ENCODE peak calls at places on chromosomes 7 and 10, in nine cellular contexts. One of them, this sample, is unnamed.

GRCh38 chr10:42868530-42868929 is 85.9 kb downstream of the BMS1 start:
- DNase-seq in tibial artery: no peak
- DNase-seq in CMK: no peak
- DNase-seq in transverse colon: no peak
- DNase-seq in cardiac fibroblast: no peak
- DNase-seq in HS-5: no peak
- DNase-seq in choroid plexus epithelial cell: no peak
- DNase-seq in RCC 7860: no peak
- DNase-seq in NCI-H2029: no peak
- DNase-seq in this sample: no peak

GRCh38 chr10:46310851-46311250 is 24.1 kb downstream of the ANTXRL start:
- DNase-seq in tibial artery: no peak
- DNase-seq in CMK: no peak
- DNase-seq in transverse colon: no peak
- DNase-seq in cardiac fibroblast: no peak
- DNase-seq in HS-5: no peak
- DNase-seq in choroid plexus epithelial cell: no peak
- DNase-seq in RCC 7860: no peak
- DNase-seq in NCI-H2029: no peak
- DNase-seq in this sample: no peak

GRCh38 chr10:102775973-102776669 is 32.4 kb downstream of the WBP1L start:
- DNase-seq in tibial artery: peak; percentile 92
- DNase-seq in CMK: no peak
- DNase-seq in transverse colon: peak; percentile 59
- DNase-seq in cardiac fibroblast: peak; percentile 95
- DNase-seq in HS-5: no peak
- DNase-seq in choroid plexus epithelial cell: peak; percentile 94
- DNase-seq in RCC 7860: no peak
- DNase-seq in NCI-H2029: no peak
- DNase-seq in this sample: peak; percentile 30

GRCh38 chr7:73615886-73616285 is 8.4 kb downstream of the MLXIPL start:
- DNase-seq in tibial artery: no peak
- DNase-seq in CMK: no peak
- DNase-seq in transverse colon: no peak
- DNase-seq in cardiac fibroblast: no peak
- DNase-seq in HS-5: no peak
- DNase-seq in choroid plexus epithelial cell: peak; percentile 56
- DNase-seq in RCC 7860: no peak
- DNase-seq in NCI-H2029: no peak
- DNase-seq in this sample: no peak

GRCh38 chr10:49749144-49749543 is 13.0 kb downstream of the OGDHL start:
- DNase-seq in tibial artery: no peak
- DNase-seq in CMK: no peak
- DNase-seq in transverse colon: no peak
- DNase-seq in cardiac fibroblast: no peak
- DNase-seq in HS-5: no peak
- DNase-seq in choroid plexus epithelial cell: no peak
- DNase-seq in RCC 7860: no peak
- DNase-seq in NCI-H2029: no peak
- DNase-seq in this sample: no peak

GRCh38 chr7:30896783-30897617 is 14.7 kb upstream of the AQP1 start:
- DNase-seq in tibial artery: no peak
- DNase-seq in CMK: no peak
- DNase-seq in transverse colon: no peak
- DNase-seq in cardiac fibroblast: peak; percentile 68
- DNase-seq in HS-5: no peak
- DNase-seq in choroid plexus epithelial cell: peak; percentile 55
- DNase-seq in RCC 7860: no peak
- DNase-seq in NCI-H2029: no peak
- DNase-seq in this sample: no peak

GRCh38 chr7:116177009-116177408 is 33.3 kb upstream of the TES start:
- DNase-seq in tibial artery: no peak
- DNase-seq in CMK: no peak
- DNase-seq in transverse colon: no peak
- DNase-seq in cardiac fibroblast: peak; percentile 36
- DNase-seq in HS-5: peak; percentile 74
- DNase-seq in choroid plexus epithelial cell: peak; percentile 95
- DNase-seq in RCC 7860: no peak
- DNase-seq in NCI-H2029: no peak
- DNase-seq in this sample: no peak

GRCh38 chr7:69177941-69178494 is 420.3 kb upstream of the AUTS2 start:
- DNase-seq in tibial artery: no peak
- DNase-seq in CMK: no peak
- DNase-seq in transverse colon: no peak
- DNase-seq in cardiac fibroblast: peak; percentile 2
- DNase-seq in HS-5: no peak
- DNase-seq in choroid plexus epithelial cell: no peak
- DNase-seq in RCC 7860: peak; percentile 58
- DNase-seq in NCI-H2029: no peak
- DNase-seq in this sample: no peak

GRCh38 chr10:119802068-119802538 is 70.5 kb downstream of the MCMBP start:
- DNase-seq in tibial artery: no peak
- DNase-seq in CMK: no peak
- DNase-seq in transverse colon: no peak
- DNase-seq in cardiac fibroblast: no peak
- DNase-seq in HS-5: no peak
- DNase-seq in choroid plexus epithelial cell: no peak
- DNase-seq in RCC 7860: no peak
- DNase-seq in NCI-H2029: no peak
- DNase-seq in this sample: no peak

GRCh38 chr7:24587853-24588252 is 14.6 kb downstream of the PALS2 start:
- DNase-seq in tibial artery: no peak
- DNase-seq in CMK: no peak
- DNase-seq in transverse colon: no peak
- DNase-seq in cardiac fibroblast: no peak
- DNase-seq in HS-5: no peak
- DNase-seq in choroid plexus epithelial cell: peak; percentile 30
- DNase-seq in RCC 7860: no peak
- DNase-seq in NCI-H2029: no peak
- DNase-seq in this sample: no peak

GRCh38 chr10:89283988-89284475 is 17.8 kb upstream of the IFIT2 start:
- DNase-seq in tibial artery: peak; percentile 84
- DNase-seq in CMK: no peak
- DNase-seq in transverse colon: peak; percentile 28
- DNase-seq in cardiac fibroblast: peak; percentile 91
- DNase-seq in HS-5: no peak
- DNase-seq in choroid plexus epithelial cell: peak; percentile 82
- DNase-seq in RCC 7860: peak; percentile 88
- DNase-seq in NCI-H2029: peak; percentile 3
- DNase-seq in this sample: no peak

GRCh38 chr7:20784311-20785210 is 2.1 kb downstream of the SP8 start:
- DNase-seq in tibial artery: no peak
- DNase-seq in CMK: no peak
- DNase-seq in transverse colon: no peak
- DNase-seq in cardiac fibroblast: no peak
- DNase-seq in HS-5: no peak
- DNase-seq in choroid plexus epithelial cell: no peak
- DNase-seq in RCC 7860: no peak
- DNase-seq in NCI-H2029: no peak
- DNase-seq in this sample: no peak

GRCh38 chr7:116330961-116331360 is 120.6 kb downstream of the TES start:
- DNase-seq in tibial artery: no peak
- DNase-seq in CMK: no peak
- DNase-seq in transverse colon: no peak
- DNase-seq in cardiac fibroblast: peak; percentile 79
- DNase-seq in HS-5: no peak
- DNase-seq in choroid plexus epithelial cell: no peak
- DNase-seq in RCC 7860: no peak
- DNase-seq in NCI-H2029: no peak
- DNase-seq in this sample: no peak

GRCh38 chr10:95841711-95842498 is 65.9 kb upstream of the CC2D2B start:
- DNase-seq in tibial artery: peak; percentile 48
- DNase-seq in CMK: no peak
- DNase-seq in transverse colon: peak; percentile 44
- DNase-seq in cardiac fibroblast: peak; percentile 82
- DNase-seq in HS-5: no peak
- DNase-seq in choroid plexus epithelial cell: peak; percentile 83
- DNase-seq in RCC 7860: peak; percentile 25
- DNase-seq in NCI-H2029: peak; percentile 17
- DNase-seq in this sample: peak; percentile 62

GRCh38 chr7:132402751-132403245 is 173.5 kb downstream of the PLXNA4 start:
- DNase-seq in tibial artery: no peak
- DNase-seq in CMK: no peak
- DNase-seq in transverse colon: no peak
- DNase-seq in cardiac fibroblast: peak; percentile 86
- DNase-seq in HS-5: no peak
- DNase-seq in choroid plexus epithelial cell: no peak
- DNase-seq in RCC 7860: no peak
- DNase-seq in NCI-H2029: peak; percentile 51
- DNase-seq in this sample: no peak